ENCODE peak calls at places on chromosomes 2 and 18, in four cellular contexts. M is A172, W is GM10248, P is endothelial cell. Z is an unnamed sample.

GRCh38 chr2:60413819-60414178 is 139.7 kb downstream of the BCL11A start:
- DNase-seq in M (no peak), W (peak), P (no peak), Z (peak)

GRCh38 chr2:12498703-12499102 is 218.0 kb upstream of the TRIB2 start:
- DNase-seq in M (peak), W (no peak), P (no peak), Z (no peak)

GRCh38 chr2:213065583-213066444 is 85.6 kb downstream of the IKZF2 start:
- DNase-seq in M (no peak), W (no peak), P (peak), Z (no peak)

GRCh38 chr2:239303711-239304532 is 96.9 kb downstream of the HDAC4 start:
- DNase-seq in M (no peak), W (peak), P (no peak), Z (peak)

GRCh38 chr2:219274392-219274921 is 4.7 kb upstream of the DNAJB2 start:
- DNase-seq in M (peak), W (no peak), P (no peak), Z (no peak)

GRCh38 chr2:139917723-139918384 is 1137.7 kb upstream of the NXPH2 start:
- DNase-seq in M (no peak), W (no peak), P (no peak), Z (no peak)

GRCh38 chr2:37143986-37144385 is 12.8 kb downstream of the EIF2AK2 start:
- DNase-seq in M (no peak), W (no peak), P (no peak), Z (no peak)

GRCh38 chr2:23497063-23497462 is 112.1 kb downstream of the KLHL29 start:
- DNase-seq in M (peak), W (no peak), P (no peak), Z (no peak)

GRCh38 chr18:79746730-79747129 is 51.0 kb upstream of the KCNG2 start:
- DNase-seq in M (no peak), W (no peak), P (no peak), Z (no peak)

GRCh38 chr18:77709107-77709506 is 459.5 kb downstream of the GALR1 start:
- DNase-seq in M (no peak), W (no peak), P (no peak), Z (no peak)

GRCh38 chr2:20745924-20746555 is 76.9 kb downstream of the LDAH start:
- DNase-seq in M (no peak), W (no peak), P (no peak), Z (no peak)

GRCh38 chr2:10188211-10188610 is 65.7 kb downstream of the RRM2 start:
- DNase-seq in M (no peak), W (no peak), P (peak), Z (no peak)

GRCh38 chr18:12518326-12518725 is 110.6 kb downstream of the PRELID3A start:
- DNase-seq in M (no peak), W (no peak), P (no peak), Z (no peak)

GRCh38 chr2:61705625-61706024 is 148.2 kb downstream of the FAM161A start:
- DNase-seq in M (no peak), W (no peak), P (no peak), Z (no peak)

GRCh38 chr2:214382229-214382628 is 28.6 kb upstream of the VWC2L start:
- DNase-seq in M (no peak), W (no peak), P (no peak), Z (no peak)

GRCh38 chr18:1488957-1489356 is 584.3 kb downstream of the ADCYAP1 start:
- DNase-seq in M (no peak), W (no peak), P (no peak), Z (no peak)

GRCh38 chr18:48680871-48681270 is 142.0 kb downstream of the CTIF start:
- DNase-seq in M (no peak), W (no peak), P (peak), Z (no peak)

GRCh38 chr2:41877114-41877513 is 170.7 kb upstream of the PKDCC start:
- DNase-seq in M (no peak), W (no peak), P (no peak), Z (no peak)

GRCh38 chr2:233033672-233034071 is 1.2 kb downstream of the NEU2 start:
- DNase-seq in M (peak), W (no peak), P (no peak), Z (no peak)

GRCh38 chr2:213285404-213285803 is 1.1 kb downstream of the SPAG16 start:
- DNase-seq in M (no peak), W (no peak), P (no peak), Z (no peak)

GRCh38 chr18:47944972-47945843 is 14.7 kb upstream of the SMAD2 start:
- DNase-seq in M (peak), W (peak), P (no peak), Z (no peak)

GRCh38 chr2:57141269-57141668 is 905.3 kb upstream of the VRK2 start:
- DNase-seq in M (no peak), W (no peak), P (no peak), Z (peak)

GRCh38 chr2:106948550-106948949 is 62.6 kb upstream of the ST6GAL2 start:
- DNase-seq in M (no peak), W (no peak), P (no peak), Z (no peak)

GRCh38 chr18:22459491-22459890 is 41.8 kb upstream of the CTAGE1 start:
- DNase-seq in M (no peak), W (no peak), P (no peak), Z (no peak)

GRCh38 chr2:168798076-168798887 is 4.2 kb upstream of the NOSTRIN start:
- DNase-seq in M (no peak), W (no peak), P (peak), Z (no peak)

GRCh38 chr2:587371-587960 is 89.7 kb downstream of the TMEM18 start:
- DNase-seq in M (no peak), W (no peak), P (no peak), Z (no peak)

GRCh38 chr2:88187038-88187676 is 17.0 kb downstream of the THNSL2 start:
- DNase-seq in M (peak), W (peak), P (peak), Z (peak)

Z was measured in GM13977.